ENCODE peak calls at places on chromosomes 5 and 9, in six cellular contexts. S, F, J, R, I and U are unnamed samples. For H3K4me1, the result is how much of the 10 kb centered on the place peaks cover.

GRCh38 chr5:101424530-101425175 is 521.6 kb upstream of the ST8SIA4 start:
- DNase-seq in S (no peak), F (no peak), J (no peak), R (peak), I (no peak), U (no peak)

GRCh38 chr5:132497488-132497997 is 7.0 kb upstream of the IRF1 start:
- DNase-seq in S (peak), F (peak), J (peak), R (no peak), I (peak), U (peak)

GRCh38 chr5:52605317-52605991 is 182.3 kb upstream of the ITGA1 start:
- DNase-seq in S (no peak), F (no peak), J (no peak), R (no peak), I (no peak), U (no peak)

GRCh38 chr9:108913391-108913790 is 20.5 kb downstream of the ELP1 start:
- DNase-seq in S (no peak), F (no peak), J (no peak), R (no peak), I (no peak), U (no peak)

GRCh38 chr5:67577424-67577823 is 380.8 kb upstream of the CD180 start:
- DNase-seq in S (no peak), F (no peak), J (no peak), R (no peak), I (no peak), U (no peak)

GRCh38 chr5:54832066-54832465 is 153.3 kb downstream of the ESM1 start:
- DNase-seq in S (no peak), F (no peak), J (no peak), R (no peak), I (no peak), U (no peak)

GRCh38 chr5:32301891-32302290 is 10.8 kb downstream of the MTMR12 start:
- DNase-seq in S (no peak), F (no peak), J (no peak), R (no peak), I (no peak), U (no peak)

GRCh38 chr5:91074615-91075014 is 308.5 kb downstream of the ARRDC3 start:
- DNase-seq in S (no peak), F (no peak), J (no peak), R (no peak), I (no peak), U (no peak)

GRCh38 chr5:1195439-1195838 is 6.0 kb upstream of the SLC6A19 start:
- DNase-seq in S (no peak), F (no peak), J (no peak), R (no peak), I (no peak), U (no peak)

GRCh38 chr9:93397664-93398381 is 53.7 kb upstream of the FAM120A start:
- DNase-seq in S (no peak), F (no peak), J (no peak), R (no peak), I (no peak), U (no peak)

GRCh38 chr5:102682102-102682647 is 72.9 kb upstream of the PAM start:
- DNase-seq in S (no peak), F (no peak), J (no peak), R (no peak), I (no peak), U (no peak)

GRCh38 chr5:55900068-55900467 is 48.9 kb downstream of the IL31RA start:
- DNase-seq in S (no peak), F (no peak), J (no peak), R (no peak), I (no peak), U (no peak)

GRCh38 chr9:129637102-129637501 is 4.8 kb downstream of the ASB6 start:
- DNase-seq in S (no peak), F (no peak), J (no peak), R (no peak), I (no peak), U (no peak)

GRCh38 chr5:31204955-31205354 is 11.5 kb downstream of the CDH6 start:
- DNase-seq in S (no peak), F (no peak), J (no peak), R (no peak), I (no peak), U (no peak)

GRCh38 chr9:4048441-4048840 is 251.4 kb downstream of the GLIS3 start:
- DNase-seq in S (no peak), F (no peak), J (no peak), R (no peak), I (no peak), U (no peak)

GRCh38 chr5:115265220-115265619 is 2.5 kb upstream of the PGGT1B start:
- DNase-seq in S (no peak), F (no peak), J (no peak), R (no peak), I (no peak), U (peak)

GRCh38 chr5:55004728-55005127 is 19.3 kb upstream of the GZMK start:
- DNase-seq in S (no peak), F (no peak), J (no peak), R (no peak), I (no peak), U (no peak)

GRCh38 chr5:172319708-172320441 is 36.3 kb upstream of the UBTD2 start:
- DNase-seq in S (no peak), F (no peak), J (no peak), R (no peak), I (no peak), U (no peak)

GRCh38 chr5:59034498-59035186 is 451.8 kb downstream of the RAB3C start:
- DNase-seq in S (no peak), F (peak), J (no peak), R (no peak), I (no peak), U (no peak)

GRCh38 chr9:111752455-111752854 is 42.3 kb downstream of the SHOC1 start:
- DNase-seq in S (no peak), F (no peak), J (no peak), R (no peak), I (no peak), U (no peak)

GRCh38 chr9:131012396-131012917 is 3.5 kb downstream of the LAMC3 start:
- DNase-seq in S (no peak), F (no peak), J (no peak), R (no peak), I (no peak), U (no peak)

GRCh38 chr5:1342268-1342667 is 2.6 kb downstream of the CLPTM1L start:
- DNase-seq in S (no peak), F (no peak), J (no peak), R (no peak), I (no peak), U (peak)

GRCh38 chr9:94627287-94627686 is 12.0 kb downstream of the FBP1 start:
- DNase-seq in S (no peak), F (no peak), J (no peak), R (no peak), I (no peak), U (no peak)

GRCh38 chr9:115013998-115014397 is 83.6 kb upstream of the TNFSF8 start:
- DNase-seq in S (peak), F (peak), J (peak), R (peak), I (peak), U (peak)

GRCh38 chr5:163645421-163646416 is 140.3 kb downstream of the MAT2B start:
- DNase-seq in S (no peak), F (no peak), J (no peak), R (no peak), I (no peak), U (no peak)

GRCh38 chr9:128881627-128881883 is 195 bp downstream of the KYAT1 start:
- DNase-seq in S (no peak), F (no peak), J (no peak), R (no peak), I (no peak), U (no peak)

GRCh38 chr9:120928015-120928719 is 1.6 kb upstream of the TRAF1 start:
- DNase-seq in S (peak), F (peak), J (no peak), R (no peak), I (peak), U (peak)
- H3K4me1 ChIP-seq in S (under half), F (under half), J (under half), R (under half), I (under half), U (half or more)

DNA sequence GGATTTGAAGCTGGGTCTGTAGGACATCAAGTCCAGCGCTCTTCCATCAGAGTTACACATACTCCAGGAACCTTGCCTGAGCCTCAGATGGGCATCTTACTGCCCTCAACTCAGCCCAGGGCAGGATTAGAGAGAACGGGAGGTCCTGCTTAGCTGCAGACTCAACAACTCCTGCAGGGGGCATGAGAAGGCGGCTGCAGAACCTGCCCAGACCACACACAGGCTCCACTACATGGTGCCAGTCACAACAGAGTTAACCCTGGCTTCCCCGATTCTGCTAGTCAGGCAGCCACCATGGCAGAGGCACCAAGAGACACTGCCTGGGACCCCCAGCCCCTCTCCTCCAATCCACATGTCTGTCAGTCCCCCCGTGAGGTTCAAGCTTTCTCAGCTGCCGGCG is 23.9 kb upstream of the CPLX2 start:
- DNase-seq in S (no peak), F (no peak), J (no peak), R (no peak), I (no peak), U (no peak)
- TF ChIP-seq CTCF in S (no peak), F (no peak), J (no peak), R (peak), I (no peak), U (no peak)

GRCh38 chr5:149153751-149154610 is 12.7 kb downstream of the ABLIM3 start:
- DNase-seq in S (no peak), F (no peak), J (no peak), R (no peak), I (no peak), U (no peak)
- TF ChIP-seq POLR2AphosphoS5 in S (no peak), F (no peak), J (no peak), R (peak), I (no peak), U (no peak)

GRCh38 chr5:14036514-14036913 is 92.0 kb upstream of the DNAH5 start:
- DNase-seq in S (no peak), F (no peak), J (no peak), R (no peak), I (no peak), U (no peak)
- H3K4me1 ChIP-seq in S (under half), F (under half), J (under half), R (half or more), I (under half), U (under half)

GRCh38 chr5:180618487-180618829 is 27.2 kb upstream of the SCGB3A1 start:
- DNase-seq in S (no peak), F (no peak), J (no peak), R (no peak), I (no peak), U (no peak)

GRCh38 chr5:180619563-180619915 is 28.2 kb upstream of the SCGB3A1 start:
- DNase-seq in S (no peak), F (no peak), J (no peak), R (no peak), I (no peak), U (no peak)

GRCh38 chr5:180621311-180621710 is 28.1 kb downstream of the FLT4 start:
- DNase-seq in S (no peak), F (no peak), J (no peak), R (no peak), I (no peak), U (no peak)

GRCh38 chr5:180620014-180620413 is 28.7 kb upstream of the SCGB3A1 start:
- DNase-seq in S (no peak), F (no peak), J (no peak), R (no peak), I (no peak), U (no peak)

DNA sequence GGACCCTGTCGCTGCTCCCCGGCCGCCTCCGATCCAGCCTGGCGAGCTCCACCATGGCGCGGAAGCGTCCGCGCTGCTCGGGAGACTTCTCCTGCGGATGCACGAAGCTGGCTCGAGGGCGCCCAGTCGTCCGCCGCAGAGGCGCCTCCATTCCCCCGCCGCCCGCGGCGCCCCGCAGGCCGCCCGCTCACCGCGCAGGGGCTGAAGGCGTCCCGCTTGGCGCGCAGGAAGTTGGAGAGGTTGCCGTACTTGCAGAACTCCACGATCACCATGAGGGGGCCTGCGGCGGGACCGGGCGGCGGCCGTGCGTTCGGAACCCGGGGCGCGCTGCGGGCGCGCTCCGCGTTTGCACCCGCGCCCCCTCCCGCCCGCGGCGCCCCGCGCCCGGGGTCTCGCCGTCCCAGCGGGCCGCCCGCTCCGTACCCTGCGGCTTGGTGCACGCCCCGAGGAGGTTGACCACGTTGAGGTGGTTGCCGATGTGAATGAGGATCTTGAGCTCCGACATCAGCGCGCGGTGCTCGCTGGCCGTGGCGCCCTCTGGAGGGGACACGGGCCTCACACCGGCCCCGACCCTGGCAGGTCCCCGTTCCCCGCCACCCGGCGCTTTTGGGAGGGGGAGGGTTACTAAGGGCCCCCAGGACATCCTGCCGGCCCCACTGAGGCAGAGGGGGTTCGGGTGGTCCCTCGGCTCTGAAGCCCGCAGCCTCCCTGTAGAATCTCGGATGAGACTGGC is 27.7 kb upstream of the SCGB3A1 start:
- DNase-seq in S (no peak), F (no peak), J (no peak), R (no peak), I (no peak), U (no peak)
- TF ChIP-seq CTCF in S (no peak), F (peak), J (no peak), R (no peak), I (no peak), U (no peak)

GRCh38 chr5:5800801-5801761 is 378.6 kb downstream of the ICE1 start:
- DNase-seq in S (no peak), F (no peak), J (no peak), R (no peak), I (no peak), U (no peak)
- TF ChIP-seq POLR2AphosphoS5 in S (no peak), F (no peak), J (no peak), R (no peak), I (no peak), U (no peak)